ENCODE peak calls at places on chromosomes 4 and X, in seven cellular contexts. G, T, F, K, L, P and W are unnamed samples.

GRCh38 chr4:140641789-140642439 is 73.2 kb upstream of the UCP1 start:
- DNase-seq in G (peak; percentile 75), T (no peak), F (no peak), K (no peak), L (no peak), P (no peak), W (peak; percentile 64)

GRCh38 chrX:106791495-106791894 is 11.0 kb upstream of the TBC1D8B start:
- DNase-seq in G (no peak), T (no peak), F (no peak), K (no peak), L (peak; percentile 44), P (no peak), W (no peak)

GRCh38 chrX:63932907-63933306 is 147.9 kb upstream of the ARHGEF9 start:
- DNase-seq in G (no peak), T (no peak), F (no peak), K (no peak), L (no peak), P (no peak), W (no peak)

GRCh38 chr4:186592450-186592849 is 37.1 kb upstream of the MTNR1A start:
- DNase-seq in G (no peak), T (no peak), F (no peak), K (no peak), L (no peak), P (no peak), W (no peak)

GRCh38 chr4:108155373-108155772 is 13.4 kb downstream of the LEF1 start:
- DNase-seq in G (peak; percentile 81), T (no peak), F (no peak), K (no peak), L (no peak), P (no peak), W (peak; percentile 59)

GRCh38 chr4:3371581-3372001 is 70.2 kb upstream of the HGFAC start:
- DNase-seq in G (peak; percentile 52), T (no peak), F (no peak), K (no peak), L (peak; percentile 14), P (no peak), W (peak; percentile 45)

GRCh38 chrX:9352683-9353430 is 112.0 kb upstream of the TBL1X start:
- DNase-seq in G (no peak), T (peak; percentile 30), F (no peak), K (no peak), L (peak; percentile 84), P (peak; percentile 2), W (peak; percentile 14)

GRCh38 chr4:7326693-7327340 is 107.9 kb downstream of the PSAPL1 start:
- DNase-seq in G (no peak), T (no peak), F (no peak), K (no peak), L (no peak), P (no peak), W (no peak)

GRCh38 chr4:185898413-185898812 is 86.4 kb upstream of the SORBS2 start:
- DNase-seq in G (no peak), T (no peak), F (no peak), K (no peak), L (no peak), P (no peak), W (no peak)

GRCh38 chr4:159582685-159583084 is 479.8 kb downstream of the RAPGEF2 start:
- DNase-seq in G (no peak), T (no peak), F (no peak), K (no peak), L (no peak), P (no peak), W (no peak)

GRCh38 chrX:850471-850916 is 219.9 kb downstream of the SHOX start:
- DNase-seq in G (peak; percentile 39), T (no peak), F (no peak), K (no peak), L (no peak), P (no peak), W (peak; percentile 66)

GRCh38 chrX:150934453-150934852 is 36.0 kb upstream of the CD99L2 start:
- DNase-seq in G (peak; percentile 49), T (no peak), F (no peak), K (no peak), L (peak; percentile 63), P (no peak), W (peak; percentile 93)

GRCh38 chr4:125677665-125678307 is 363.0 kb downstream of the FAT4 start:
- DNase-seq in G (no peak), T (no peak), F (no peak), K (no peak), L (no peak), P (no peak), W (no peak)

GRCh38 chrX:153688900-153689590 is 1.3 kb downstream of the SLC6A8 start:
- DNase-seq in G (no peak), T (no peak), F (peak; percentile 65), K (no peak), L (peak; percentile 12), P (peak; percentile 41), W (no peak)

GRCh38 chrX:54721424-54721823 is 76.6 kb downstream of the ITIH6 start:
- DNase-seq in G (no peak), T (no peak), F (no peak), K (no peak), L (peak; percentile 0), P (no peak), W (no peak)

GRCh38 chr4:6893449-6894085 is 16.1 kb upstream of the TBC1D14 start:
- DNase-seq in G (no peak), T (no peak), F (no peak), K (no peak), L (no peak), P (no peak), W (no peak)

GRCh38 chrX:107978707-107979307 is 3.4 kb downstream of the TEX13B start:
- DNase-seq in G (peak; percentile 62), T (no peak), F (no peak), K (no peak), L (peak; percentile 59), P (no peak), W (peak; percentile 56)

GRCh38 chrX:150872773-150873336 is 25.6 kb downstream of the CD99L2 start:
- DNase-seq in G (no peak), T (no peak), F (no peak), K (no peak), L (no peak), P (no peak), W (no peak)